ENCODE peak calls at places on chromosomes 3 and 15, in ten cellular contexts. F is activated CD8-positive, alpha-beta memory T cell treated with anti-CD3 and anti-CD28 coated beads for 24 hours; Z is HFF-Myc; I is NCI-H748 treated with DMSO at 0.1 percent for 48 hours; U is K562; R is stimulated activated CD8-positive, alpha-beta memory T cell treated with anti-CD3 and anti-CD28 coated beads, Interleukin-2, amount 100 ng/mL, for 1 hour; C is dorsolateral prefrontal cortex; Y is NCI-H1105 treated with DMSO at 0.1 percent for 48 hours; V is Caco-2; A is kidney glomerular epithelial cell. W is an unnamed sample.

GRCh38 chr3:46677096-46677702 is 16.3 kb downstream of the ALS2CL start:
- DNase-seq in F (no peak), Z (no peak), I (no peak), U (no peak), R (no peak), C (no peak), Y (no peak), V (no peak), A (no peak), W (no peak)

GRCh38 chr3:14162178-14162577 is 16.2 kb downstream of the XPC start:
- DNase-seq in F (no peak), Z (no peak), I (no peak), U (no peak), R (no peak), C (no peak), Y (no peak), V (no peak), A (no peak), W (no peak)

GRCh38 chr3:23880703-23881339 is 36.0 kb downstream of the NKIRAS1 start:
- DNase-seq in F (no peak), Z (no peak), I (no peak), U (no peak), R (no peak), C (no peak), Y (no peak), V (no peak), A (no peak), W (peak)

GRCh38 chr15:56984681-56985515 is 66.5 kb downstream of the TCF12 start:
- DNase-seq in F (no peak), Z (no peak), I (no peak), U (no peak), R (no peak), C (no peak), Y (no peak), V (no peak), A (no peak), W (peak)

GRCh38 chr3:158991146-158991705 is 189.4 kb downstream of the MFSD1 start:
- DNase-seq in F (no peak), Z (no peak), I (peak), U (no peak), R (no peak), C (no peak), Y (peak), V (peak), A (no peak), W (peak)

GRCh38 chr15:34214135-34214534 is 4.2 kb upstream of the KATNBL1 start:
- DNase-seq in F (no peak), Z (no peak), I (no peak), U (no peak), R (no peak), C (no peak), Y (no peak), V (no peak), A (no peak), W (no peak)

GRCh38 chr15:64151727-64152506 is at the start of gene SNX22:
- DNase-seq in F (no peak), Z (no peak), I (no peak), U (no peak), R (no peak), C (no peak), Y (peak), V (no peak), A (no peak), W (peak)

GRCh38 chr15:48925714-48926223 is 38.0 kb downstream of the SHC4 start:
- DNase-seq in F (peak), Z (peak), I (no peak), U (peak), R (no peak), C (no peak), Y (no peak), V (no peak), A (peak), W (peak)

GRCh38 chr15:29727871-29728270 is 94.4 kb downstream of the TJP1 start:
- DNase-seq in F (no peak), Z (no peak), I (no peak), U (no peak), R (no peak), C (no peak), Y (no peak), V (no peak), A (no peak), W (no peak)

GRCh38 chr3:89314454-89314853 is 207.0 kb downstream of the EPHA3 start:
- DNase-seq in F (no peak), Z (peak), I (no peak), U (no peak), R (no peak), C (no peak), Y (peak), V (no peak), A (peak), W (peak)

GRCh38 chr15:58179741-58180381 is 41.7 kb downstream of the AQP9 start:
- DNase-seq in F (no peak), Z (no peak), I (no peak), U (peak), R (no peak), C (no peak), Y (no peak), V (no peak), A (no peak), W (no peak)

GRCh38 chr15:39270221-39270835 is 310.6 kb upstream of the THBS1 start:
- DNase-seq in F (no peak), Z (no peak), I (no peak), U (no peak), R (no peak), C (no peak), Y (no peak), V (no peak), A (no peak), W (peak)